ENCODE peak calls at places on chromosome 9, in eight cellular contexts. Y, C, V, J, T, E, G and F are unnamed samples.

GRCh38 chr9:18092138-18092537 is 381.8 kb upstream of the ADAMTSL1 start:
- DNase-seq in Y (no peak), C (no peak), V (no peak), J (no peak), T (no peak), E (no peak), G (no peak), F (no peak)

GRCh38 chr9:92734931-92735906 is 29.4 kb downstream of the BICD2 start:
- DNase-seq in Y (no peak), C (no peak), V (no peak), J (no peak), T (no peak), E (no peak), G (no peak), F (no peak)

GRCh38 chr9:78575041-78575440 is 278.1 kb downstream of the PSAT1 start:
- DNase-seq in Y (no peak), C (no peak), V (no peak), J (no peak), T (no peak), E (no peak), G (no peak), F (no peak)

GRCh38 chr9:126735482-126735881 is 69.4 kb upstream of the ZBTB43 start:
- DNase-seq in Y (no peak), C (no peak), V (no peak), J (no peak), T (no peak), E (no peak), G (no peak), F (no peak)

GRCh38 chr9:89929721-89930480 is 325.1 kb downstream of the GADD45G start:
- DNase-seq in Y (no peak), C (no peak), V (no peak), J (peak; percentile 79), T (no peak), E (no peak), G (peak; percentile 33), F (peak; percentile 62)

GRCh38 chr9:3948826-3949578 is 350.9 kb downstream of the GLIS3 start:
- DNase-seq in Y (no peak), C (no peak), V (peak; percentile 60), J (peak; percentile 51), T (peak; percentile 52), E (no peak), G (no peak), F (no peak)

GRCh38 chr9:101119206-101119819 is 90.8 kb downstream of the PLPPR1 start:
- DNase-seq in Y (no peak), C (no peak), V (no peak), J (peak; percentile 15), T (no peak), E (peak; percentile 37), G (no peak), F (peak; percentile 56)

GRCh38 chr9:129756191-129756590 is 3.3 kb upstream of the PTGES start:
- DNase-seq in Y (no peak), C (no peak), V (no peak), J (no peak), T (no peak), E (no peak), G (no peak), F (no peak)

GRCh38 chr9:16322849-16323248 is 547.6 kb downstream of the BNC2 start:
- DNase-seq in Y (no peak), C (no peak), V (no peak), J (no peak), T (no peak), E (no peak), G (no peak), F (no peak)

GRCh38 chr9:97954550-97954989 is 16.6 kb upstream of the HEMGN start:
- DNase-seq in Y (peak; percentile 21), C (peak; percentile 15), V (no peak), J (peak; percentile 14), T (peak; percentile 14), E (peak; percentile 55), G (no peak), F (no peak)

GRCh38 chr9:86503281-86503680 is 149.1 kb upstream of the TUT7 start:
- DNase-seq in Y (no peak), C (no peak), V (no peak), J (no peak), T (no peak), E (no peak), G (no peak), F (no peak)

GRCh38 chr9:112074250-112075008 is 100.7 kb downstream of the SUSD1 start:
- DNase-seq in Y (peak; percentile 47), C (peak; percentile 47), V (peak; percentile 92), J (peak; percentile 96), T (peak; percentile 79), E (peak; percentile 79), G (peak; percentile 83), F (peak; percentile 78)

GRCh38 chr9:128824911-128825310 is 4.7 kb downstream of the SPOUT1 start:
- DNase-seq in Y (no peak), C (no peak), V (no peak), J (no peak), T (no peak), E (no peak), G (no peak), F (no peak)

GRCh38 chr9:8733096-8733954 is 933.7 kb upstream of the DMAC1 start:
- DNase-seq in Y (no peak), C (no peak), V (no peak), J (peak; percentile 26), T (no peak), E (no peak), G (no peak), F (peak; percentile 98)

GRCh38 chr9:76373777-76374474 is 20.3 kb downstream of the RFK start:
- DNase-seq in Y (no peak), C (no peak), V (no peak), J (no peak), T (no peak), E (no peak), G (no peak), F (no peak)